ENCODE peak calls at places on chromosomes 2 and 18, in seven cellular contexts. T, H, Q, I, B, M and D are unnamed samples. For H3K4me1, the result is how much of the 10 kb centered on the place peaks cover.

GRCh38 chr2:70124983-70125480 is 37.8 kb downstream of the PCBP1 start:
- DNase-seq in T (peak), H (peak), Q (peak), I (peak), B (peak), M (peak), D (peak)

GRCh38 chr2:54604771-54605350 is 118.6 kb upstream of the EML6 start:
- DNase-seq in T (no peak), H (no peak), Q (no peak), I (no peak), B (no peak), M (no peak), D (no peak)

GRCh38 chr2:206086683-206087350 is 843 bp upstream of the INO80D start:
- DNase-seq in T (no peak), H (no peak), Q (no peak), I (no peak), B (no peak), M (no peak), D (peak)

GRCh38 chr2:27888790-27889189 is 1.4 kb downstream of the RBKS start:
- DNase-seq in T (no peak), H (peak), Q (no peak), I (no peak), B (no peak), M (no peak), D (no peak)

GRCh38 chr2:216578325-216578724 is 54.9 kb upstream of the IGFBP2 start:
- DNase-seq in T (no peak), H (peak), Q (no peak), I (no peak), B (no peak), M (no peak), D (no peak)

GRCh38 chr2:46829240-46829970 is 86.2 kb downstream of the MCFD2 start:
- DNase-seq in T (no peak), H (no peak), Q (no peak), I (no peak), B (no peak), M (no peak), D (no peak)

GRCh38 chr2:74530239-74531161 is 767 bp downstream of the HTRA2 start:
- DNase-seq in T (peak), H (peak), Q (peak), I (peak), B (no peak), M (peak), D (peak)

GRCh38 chr2:134900151-134900550 is 18.5 kb upstream of the CCNT2 start:
- DNase-seq in T (no peak), H (peak), Q (no peak), I (no peak), B (no peak), M (no peak), D (no peak)

GRCh38 chr2:29878898-29879297 is 42.5 kb downstream of the ALK start:
- DNase-seq in T (no peak), H (no peak), Q (no peak), I (no peak), B (no peak), M (no peak), D (peak)

GRCh38 chr2:193679850-193680249 is 1485.1 kb upstream of the TMEFF2 start:
- DNase-seq in T (no peak), H (no peak), Q (no peak), I (no peak), B (no peak), M (no peak), D (no peak)

GRCh38 chr2:226756131-226756530 is 43.5 kb downstream of the IRS1 start:
- DNase-seq in T (no peak), H (peak), Q (no peak), I (no peak), B (no peak), M (no peak), D (peak)

GRCh38 chr18:50982802-50983179 is 15.0 kb downstream of the ELAC1 start:
- DNase-seq in T (no peak), H (peak), Q (no peak), I (no peak), B (no peak), M (no peak), D (no peak)

GRCh38 chr18:57446322-57446721 is 11.1 kb downstream of the ONECUT2 start:
- DNase-seq in T (no peak), H (peak), Q (no peak), I (no peak), B (no peak), M (peak), D (peak)

GRCh38 chr2:177636672-177637071 is 244.1 kb downstream of the AGPS start:
- DNase-seq in T (no peak), H (no peak), Q (no peak), I (no peak), B (no peak), M (no peak), D (no peak)

GRCh38 chr2:64007924-64008323 is 11.3 kb downstream of the VPS54 start:
- DNase-seq in T (no peak), H (no peak), Q (no peak), I (no peak), B (no peak), M (no peak), D (no peak)

GRCh38 chr18:78728301-78729098 is 251.1 kb upstream of the SALL3 start:
- DNase-seq in T (peak), H (no peak), Q (peak), I (no peak), B (peak), M (no peak), D (no peak)

GRCh38 chr2:212193066-212193465 is 345.5 kb downstream of the ERBB4 start:
- DNase-seq in T (no peak), H (no peak), Q (no peak), I (no peak), B (no peak), M (no peak), D (no peak)

GRCh38 chr18:9919564-9920232 is 5.9 kb downstream of the VAPA start:
- DNase-seq in T (no peak), H (no peak), Q (no peak), I (no peak), B (no peak), M (no peak), D (no peak)
- H3K4me1 ChIP-seq in T (half or more), H (under half), Q (half or more), I (under half), B (under half), M (under half), D (half or more)

GRCh38 chr2:220347661-220348060 is 720.2 kb downstream of the SLC4A3 start:
- DNase-seq in T (no peak), H (peak), Q (no peak), I (no peak), B (no peak), M (no peak), D (no peak)
- H3K4me1 ChIP-seq in T (under half), H (under half), Q (under half), I (under half), B (under half), M (under half), D (under half)

GRCh38 chr2:68756178-68756577 is 21.6 kb downstream of the ARHGAP25 start:
- DNase-seq in T (no peak), H (no peak), Q (no peak), I (no peak), B (no peak), M (no peak), D (no peak)

GRCh38 chr2:68755071-68755470 is 20.5 kb downstream of the ARHGAP25 start:
- DNase-seq in T (no peak), H (peak), Q (no peak), I (no peak), B (no peak), M (no peak), D (no peak)

GRCh38 chr2:68751397-68752339 is 17.1 kb downstream of the ARHGAP25 start:
- DNase-seq in T (peak), H (peak), Q (peak), I (peak), B (peak), M (peak), D (peak)

GRCh38 chr2:68750592-68751396 is 16.2 kb downstream of the ARHGAP25 start:
- DNase-seq in T (no peak), H (no peak), Q (no peak), I (no peak), B (no peak), M (no peak), D (no peak)

DNA sequence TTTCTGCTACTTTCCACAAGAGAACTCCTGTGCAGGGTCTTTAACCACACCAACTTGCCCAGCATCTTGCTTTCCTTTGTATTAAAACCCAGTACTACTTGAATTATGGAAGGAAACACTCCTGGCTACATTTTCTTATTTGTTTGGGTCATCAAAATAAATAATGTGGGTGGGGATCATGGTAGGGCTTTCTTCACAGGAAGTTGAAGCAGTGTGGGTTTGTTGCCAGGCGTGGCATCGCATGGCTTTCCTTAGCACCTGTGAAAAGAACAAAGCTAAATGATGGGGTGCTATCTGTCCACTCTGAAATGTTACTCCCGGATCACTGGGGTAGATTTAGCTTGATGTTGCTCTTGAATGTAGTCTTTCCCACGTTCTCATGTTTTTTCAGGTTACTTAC is 18.7 kb downstream of the ARHGAP25 start:
- DNase-seq in T (no peak), H (no peak), Q (no peak), I (no peak), B (no peak), M (no peak), D (no peak)
- H3K4me1 ChIP-seq in T (under half), H (under half), Q (half or more), I (under half), B (under half), M (under half), D (under half)

GRCh38 chr2:98454073-98454472 is 9.4 kb downstream of the INPP4A start:
- DNase-seq in T (no peak), H (no peak), Q (no peak), I (no peak), B (no peak), M (no peak), D (no peak)
- H3K4me1 ChIP-seq in T (half or more), H (under half), Q (half or more), I (under half), B (under half), M (under half), D (half or more)

GRCh38 chr2:98479959-98480524 is 35.4 kb downstream of the INPP4A start:
- DNase-seq in T (peak), H (peak), Q (peak), I (peak), B (peak), M (no peak), D (no peak)

GRCh38 chr2:98478088-98478551 is 33.5 kb downstream of the INPP4A start:
- DNase-seq in T (no peak), H (no peak), Q (peak), I (no peak), B (no peak), M (no peak), D (no peak)

GRCh38 chr2:98482362-98482761 is 37.7 kb downstream of the INPP4A start:
- DNase-seq in T (no peak), H (no peak), Q (peak), I (no peak), B (no peak), M (no peak), D (no peak)

GRCh38 chr2:98478861-98479770 is 34.5 kb downstream of the INPP4A start:
- DNase-seq in T (no peak), H (no peak), Q (peak), I (no peak), B (no peak), M (no peak), D (no peak)

GRCh38 chr2:98480598-98480997 is 35.9 kb downstream of the INPP4A start:
- DNase-seq in T (no peak), H (no peak), Q (peak), I (no peak), B (no peak), M (no peak), D (no peak)
- H3K4me1 ChIP-seq in T (half or more), H (under half), Q (half or more), I (under half), B (under half), M (under half), D (under half)